ENCODE peak calls at places on chromosome 17, in eight cellular contexts. K is stimulated activated CD8-positive, alpha-beta memory T cell treated with anti-CD3 and anti-CD28 coated beads, Interleukin-2, amount 100 ng/mL, for 48 hours; X is stromal cell of bone marrow; D is NCI-H446; U is EL; S is NT2/D1; N is tibial nerve; V is MM.1S. Y is an unnamed sample.

GRCh38 chr17:4947411-4948165 is 742 bp downstream of the PFN1 start:
- DNase-seq in D (peak), V (peak), N (peak), S (no peak), K (peak), X (no peak), U (peak), Y (peak)

GRCh38 chr17:78351449-78352006 is 8.3 kb downstream of the SOCS3 start:
- DNase-seq in N (peak), U (peak), V (no peak), D (no peak), S (no peak), K (no peak), X (peak), Y (peak)

GRCh38 chr17:75146597-75146996 is 7.7 kb downstream of the JPT1 start:
- DNase-seq in D (no peak), N (no peak), K (no peak), U (no peak), S (no peak), X (no peak), V (no peak), Y (no peak)

GRCh38 chr17:64355536-64356303 is 34.9 kb downstream of the PECAM1 start:
- DNase-seq in N (no peak), D (no peak), S (no peak), X (peak), K (peak), U (peak), V (no peak), Y (no peak)

GRCh38 chr17:34582185-34582900 is 3.0 kb downstream of the TMEM132E start:
- DNase-seq in U (no peak), S (no peak), V (no peak), D (no peak), K (no peak), N (no peak), X (no peak), Y (no peak)

GRCh38 chr17:64393000-64393402 is 2.3 kb upstream of the PECAM1 start:
- DNase-seq in X (no peak), U (no peak), V (no peak), K (peak), D (no peak), N (no peak), S (no peak), Y (no peak)

GRCh38 chr17:61225178-61225577 is 174.5 kb upstream of the TBX2 start:
- DNase-seq in V (no peak), U (no peak), N (no peak), S (no peak), K (no peak), X (no peak), D (no peak), Y (no peak)

GRCh38 chr17:72187544-72187943 is 66.7 kb downstream of the SOX9 start:
- DNase-seq in K (no peak), S (no peak), N (no peak), V (no peak), U (no peak), X (no peak), D (peak), Y (no peak)

GRCh38 chr17:76659928-76660614 is 16.5 kb upstream of the ST6GALNAC1 start:
- DNase-seq in D (no peak), X (no peak), K (no peak), U (no peak), N (no peak), S (no peak), V (no peak), Y (no peak)

GRCh38 chr17:5772720-5773119 is 188.4 kb upstream of the NLRP1 start:
- DNase-seq in K (no peak), S (no peak), X (no peak), D (no peak), N (no peak), U (no peak), V (no peak), Y (no peak)

GRCh38 chr17:78355045-78355641 is 4.7 kb downstream of the SOCS3 start:
- DNase-seq in X (no peak), V (no peak), K (no peak), N (no peak), U (no peak), D (no peak), S (no peak), Y (no peak)

GRCh38 chr17:73188011-73188410 is 4.8 kb upstream of the COG1 start:
- DNase-seq in V (no peak), D (no peak), U (no peak), X (no peak), S (no peak), K (no peak), N (no peak), Y (no peak)

GRCh38 chr17:18960803-18961511 is 9.0 kb downstream of the SLC5A10 start:
- DNase-seq in K (peak), S (no peak), U (peak), N (peak), V (peak), X (no peak), D (peak), Y (no peak)

GRCh38 chr17:82232876-82233785 is 4.3 kb downstream of the SLC16A3 start:
- DNase-seq in U (no peak), S (no peak), K (no peak), X (no peak), V (no peak), N (no peak), D (no peak), Y (no peak)

GRCh38 chr17:64084086-64084939 is 45.6 kb downstream of the ERN1 start:
- DNase-seq in S (no peak), D (no peak), X (peak), N (no peak), V (peak), U (peak), K (no peak), Y (no peak)

GRCh38 chr17:80737106-80738019 is 192.7 kb downstream of the RPTOR start:
- DNase-seq in U (no peak), V (peak), S (no peak), X (no peak), N (no peak), D (no peak), K (no peak), Y (no peak)

GRCh38 chr17:35555695-35556094 is 4.9 kb downstream of the SLFN14 start:
- DNase-seq in S (no peak), D (no peak), K (no peak), X (no peak), U (no peak), N (no peak), V (no peak), Y (no peak)

GRCh38 chr17:31015639-31016038 is 44.8 kb downstream of the RNF135 start:
- DNase-seq in X (no peak), K (no peak), S (no peak), V (no peak), D (no peak), U (no peak), N (no peak), Y (no peak)

GRCh38 chr17:1562178-1562643 is 381 bp downstream of the PITPNA start:
- DNase-seq in X (no peak), S (no peak), V (no peak), K (no peak), U (no peak), N (no peak), D (no peak), Y (no peak)

GRCh38 chr17:37693328-37693727 is 50.1 kb upstream of the DDX52 start:
- DNase-seq in X (no peak), D (no peak), N (no peak), S (no peak), V (no peak), K (no peak), U (no peak), Y (no peak)

GRCh38 chr17:49437696-49438438 is 23.2 kb upstream of the PHB1 start:
- DNase-seq in D (no peak), U (no peak), S (no peak), K (no peak), X (no peak), N (no peak), V (no peak), Y (no peak)

GRCh38 chr17:16415031-16415924 is at the start of gene TRPV2:
- DNase-seq in D (no peak), U (no peak), S (no peak), X (no peak), K (no peak), V (peak), N (no peak), Y (no peak)

Y was measured in ascending aorta.